ENCODE peak calls at places on chromosomes 4 and X, in six cellular contexts. G, J, A, D, R and B are unnamed samples.

GRCh38 chr4:185735887-185736286 is 76.1 kb downstream of the SORBS2 start:
- DNase-seq in G (no peak), J (no peak), A (no peak), D (no peak), R (no peak), B (no peak)

GRCh38 chr4:105417624-105418023 is 56.2 kb downstream of the PPA2 start:
- DNase-seq in G (no peak), J (no peak), A (no peak), D (no peak), R (no peak), B (no peak)

GRCh38 chrX:104343408-104344129 is 88.8 kb upstream of the ESX1 start:
- DNase-seq in G (peak; percentile 80), J (peak; percentile 91), A (peak; percentile 62), D (peak; percentile 30), R (peak; percentile 65), B (peak; percentile 46)

GRCh38 chr4:106222548-106222947 is 93.5 kb downstream of the TBCK start:
- DNase-seq in G (no peak), J (peak; percentile 38), A (no peak), D (no peak), R (no peak), B (no peak)

GRCh38 chr4:82799006-82799881 is 648 bp upstream of the SCD5 start:
- DNase-seq in G (no peak), J (peak; percentile 38), A (peak; percentile 66), D (peak; percentile 44), R (peak; percentile 75), B (no peak)

GRCh38 chrX:69027181-69028005 is 137.9 kb downstream of the PJA1 start:
- DNase-seq in G (no peak), J (no peak), A (no peak), D (no peak), R (no peak), B (no peak)

GRCh38 chr4:123449780-123450179 is 53.2 kb downstream of the SPRY1 start:
- DNase-seq in G (no peak), J (no peak), A (no peak), D (no peak), R (peak; percentile 77), B (peak; percentile 91)

GRCh38 chrX:153646620-153647373 is at the start of gene DUSP9:
- DNase-seq in G (no peak), J (peak; percentile 66), A (peak; percentile 72), D (peak; percentile 77), R (no peak), B (no peak)

GRCh38 chr4:125104616-125105015 is 210.1 kb upstream of the FAT4 start:
- DNase-seq in G (no peak), J (no peak), A (no peak), D (no peak), R (no peak), B (no peak)

GRCh38 chr4:102734116-102734515 is 26.7 kb downstream of the MANBA start:
- DNase-seq in G (no peak), J (no peak), A (no peak), D (no peak), R (no peak), B (no peak)

GRCh38 chrX:151765026-151765425 is 30.5 kb downstream of the CNGA2 start:
- DNase-seq in G (no peak), J (no peak), A (no peak), D (no peak), R (no peak), B (no peak)

DNA sequence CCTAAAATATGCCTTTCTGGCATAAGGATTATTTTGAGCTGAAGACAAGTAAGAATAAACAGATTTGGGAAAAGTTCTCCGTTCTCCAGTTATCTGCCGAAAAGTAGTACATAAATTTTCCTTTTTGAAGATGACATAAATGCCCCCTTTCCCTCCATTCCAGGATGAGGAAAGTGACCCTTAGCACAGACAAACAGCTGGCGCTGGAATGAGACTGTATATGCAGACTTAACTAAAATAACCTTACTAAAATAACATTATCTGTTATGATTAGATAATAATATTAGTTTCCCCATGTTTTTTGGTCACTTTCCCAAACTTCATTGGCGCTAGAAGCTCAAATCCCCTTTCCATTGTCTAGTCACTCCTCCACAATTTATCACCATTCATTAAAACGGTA is 21.5 kb downstream of the PDGFC start:
- DNase-seq in G (no peak), J (no peak), A (no peak), D (no peak), R (no peak), B (no peak)
- H3K4me1 ChIP-seq in G (peaks cover 26% of the 10 kb centered on the region), J (peaks cover 9% of the 10 kb centered on the region), A (peaks cover 7% of the 10 kb centered on the region), D (no peaks in the 10 kb centered on the region), R (no peaks in the 10 kb centered on the region), B (no peaks in the 10 kb centered on the region)

GRCh38 chr4:75514949-75515612 is 808 bp downstream of the THAP6 start:
- DNase-seq in G (no peak), J (no peak), A (peak; percentile 4), D (peak; percentile 7), R (peak; percentile 56), B (peak; percentile 47)
- H2AFZ ChIP-seq in G (peak overlapping the region; percentile 28), J (peak overlapping the region; percentile 95), A (peak overlapping the region; percentile 90), D (peak overlapping the region; percentile 71), R (peak overlapping the region; percentile 88), B (peak overlapping the region; percentile 95)

DNA sequence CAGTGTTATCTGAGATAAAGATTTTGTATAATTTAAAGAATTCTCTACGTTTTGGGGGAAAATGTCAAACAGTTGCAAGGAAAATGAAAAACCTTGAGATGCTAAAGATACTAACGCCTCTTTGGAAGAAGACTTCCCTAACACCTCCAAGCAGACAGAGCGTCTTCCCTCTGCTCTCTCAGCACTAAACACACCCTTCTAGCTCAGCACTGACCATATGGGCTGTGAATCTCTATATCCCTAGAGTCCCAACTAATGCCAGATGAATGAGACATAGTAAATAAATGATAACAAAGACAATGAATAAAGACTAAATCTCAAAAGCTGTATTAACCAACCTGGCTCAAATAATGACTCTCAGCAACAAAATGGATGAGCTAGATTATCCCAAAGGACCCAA is 13.3 kb downstream of the FUNDC1 start:
- DNase-seq in G (no peak), J (no peak), A (no peak), D (no peak), R (no peak), B (no peak)
- TF ChIP-seq EZH2phosphoT487 in G (no peak), J (no peak), A (no peak), D (no peak), R (no peak), B (no peak)

DNA sequence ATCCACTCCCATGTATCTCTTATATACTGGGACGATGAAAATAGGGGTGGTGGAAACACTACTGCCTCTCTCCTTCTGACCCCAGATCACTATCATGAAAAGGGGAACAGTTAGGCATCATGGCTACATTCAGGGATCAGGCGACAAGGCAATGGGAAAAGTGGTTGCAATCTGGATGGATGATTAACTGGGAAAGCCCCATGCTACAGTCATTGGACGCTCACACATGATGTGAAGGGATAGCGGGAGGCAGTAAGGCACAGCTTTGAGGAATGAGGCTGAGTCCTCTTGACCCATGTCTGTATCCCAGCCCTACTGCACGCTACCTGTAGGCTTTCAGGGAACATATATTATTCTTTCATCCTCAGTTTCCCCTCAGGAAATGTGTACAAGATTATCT is 10.2 kb downstream of the GASK1B start:
- DNase-seq in G (no peak), J (no peak), A (no peak), D (no peak), R (no peak), B (no peak)
- H3K4me1 ChIP-seq in G (peaks cover 3% of the 10 kb centered on the region), J (no peaks in the 10 kb centered on the region), A (no peaks in the 10 kb centered on the region), D (peaks cover 5% of the 10 kb centered on the region), R (no peaks in the 10 kb centered on the region), B (no peaks in the 10 kb centered on the region)

GRCh38 chr4:44916406-44916805 is 190.1 kb upstream of the GNPDA2 start:
- DNase-seq in G (no peak), J (no peak), A (no peak), D (no peak), R (peak; percentile 58), B (no peak)
- H2AFZ ChIP-seq in G (no peak overlapping the region), J (no peak overlapping the region), A (peak overlapping the region; percentile 17), D (peak overlapping the region; percentile 83), R (peak overlapping the region; percentile 76), B (no peak overlapping the region)

GRCh38 chr4:80029364-80029763 is 43.7 kb downstream of the ANTXR2 start:
- DNase-seq in G (no peak), J (no peak), A (no peak), D (no peak), R (no peak), B (no peak)
- TF ChIP-seq EZH2phosphoT487 in G (no peak), J (no peak), A (no peak), D (no peak), R (no peak), B (no peak)